ENCODE peak calls at places on chromosomes 2 and 18, in six cellular contexts. One of them, this sample, is unnamed.
A peak's percentile ranks its signal among the peaks of the same experiment; 100 is the strongest.

GRCh38 chr18:47175895-47176575 is at the start of gene IER3IP1:
- DNase-seq in ovary: peak; percentile 93
- DNase-seq in upper lobe of right lung: peak; percentile 95
- DNase-seq in transverse colon: peak; percentile 93
- DNase-seq in MM.1S: peak; percentile 90
- DNase-seq in AG04450: peak; percentile 78
- DNase-seq in this sample: peak; percentile 94

GRCh38 chr18:44180683-44181082 is 500.0 kb upstream of the SETBP1 start:
- DNase-seq in ovary: no peak
- DNase-seq in upper lobe of right lung: no peak
- DNase-seq in AG04450: no peak
- DNase-seq in MM.1S: no peak
- DNase-seq in transverse colon: no peak
- DNase-seq in this sample: no peak

GRCh38 chr2:27217173-27218121 is at the start of gene CAD:
- DNase-seq in ovary: peak; percentile 87
- DNase-seq in transverse colon: peak; percentile 90
- DNase-seq in MM.1S: peak; percentile 93
- DNase-seq in AG04450: peak; percentile 44
- DNase-seq in upper lobe of right lung: peak; percentile 95
- DNase-seq in this sample: peak; percentile 91

GRCh38 chr2:54556659-54557121 is 100.6 kb downstream of the SPTBN1 start:
- DNase-seq in transverse colon: no peak
- DNase-seq in ovary: no peak
- DNase-seq in MM.1S: no peak
- DNase-seq in upper lobe of right lung: no peak
- DNase-seq in AG04450: no peak
- DNase-seq in this sample: no peak

GRCh38 chr2:17309741-17310339 is 208.4 kb downstream of the RAD51AP2 start:
- DNase-seq in MM.1S: peak; percentile 79
- DNase-seq in ovary: no peak
- DNase-seq in upper lobe of right lung: no peak
- DNase-seq in transverse colon: peak; percentile 15
- DNase-seq in AG04450: no peak
- DNase-seq in this sample: no peak

GRCh38 chr2:26562811-26563645 is 78.1 kb downstream of the CIB4 start:
- DNase-seq in AG04450: no peak
- DNase-seq in MM.1S: no peak
- DNase-seq in transverse colon: peak; percentile 36
- DNase-seq in ovary: no peak
- DNase-seq in upper lobe of right lung: peak; percentile 65
- DNase-seq in this sample: peak; percentile 60

GRCh38 chr2:201058914-201059313 is 12.6 kb downstream of the HYCC2 start:
- DNase-seq in upper lobe of right lung: no peak
- DNase-seq in AG04450: no peak
- DNase-seq in transverse colon: peak; percentile 17
- DNase-seq in ovary: no peak
- DNase-seq in MM.1S: no peak
- DNase-seq in this sample: no peak

GRCh38 chr2:240796543-240797499 is 23.2 kb downstream of the KIF1A start:
- DNase-seq in AG04450: no peak
- DNase-seq in upper lobe of right lung: peak; percentile 38
- DNase-seq in ovary: peak; percentile 14
- DNase-seq in MM.1S: no peak
- DNase-seq in transverse colon: no peak
- DNase-seq in this sample: no peak

GRCh38 chr18:55318864-55319516 is 269.0 kb downstream of the TCF4 start:
- DNase-seq in AG04450: peak; percentile 37
- DNase-seq in MM.1S: no peak
- DNase-seq in ovary: no peak
- DNase-seq in upper lobe of right lung: no peak
- DNase-seq in transverse colon: no peak
- DNase-seq in this sample: no peak

GRCh38 chr18:12048010-12048826 is 45.4 kb upstream of the ANKRD62 start:
- DNase-seq in ovary: no peak
- DNase-seq in AG04450: no peak
- DNase-seq in MM.1S: no peak
- DNase-seq in transverse colon: no peak
- DNase-seq in upper lobe of right lung: no peak
- DNase-seq in this sample: no peak

GRCh38 chr18:57839942-57840381 is 36.8 kb upstream of the ATP8B1 start:
- DNase-seq in MM.1S: no peak
- DNase-seq in ovary: no peak
- DNase-seq in transverse colon: no peak
- DNase-seq in upper lobe of right lung: no peak
- DNase-seq in AG04450: peak; percentile 53
- DNase-seq in this sample: no peak

GRCh38 chr18:58223717-58224424 is 179.8 kb downstream of the NEDD4L start:
- DNase-seq in transverse colon: peak; percentile 66
- DNase-seq in upper lobe of right lung: peak; percentile 76
- DNase-seq in AG04450: peak; percentile 65
- DNase-seq in ovary: no peak
- DNase-seq in MM.1S: no peak
- DNase-seq in this sample: peak; percentile 71

GRCh38 chr2:222440670-222441422 is 16.5 kb downstream of the SGPP2 start:
- DNase-seq in AG04450: peak; percentile 21
- DNase-seq in upper lobe of right lung: no peak
- DNase-seq in ovary: no peak
- DNase-seq in MM.1S: no peak
- DNase-seq in transverse colon: no peak
- DNase-seq in this sample: no peak

GRCh38 chr2:171272039-171272438 is 111.3 kb upstream of the TLK1 start:
- DNase-seq in MM.1S: no peak
- DNase-seq in transverse colon: no peak
- DNase-seq in upper lobe of right lung: no peak
- DNase-seq in ovary: no peak
- DNase-seq in AG04450: peak; percentile 68
- DNase-seq in this sample: no peak

GRCh38 chr2:99819766-99820165 is 322.6 kb downstream of the AFF3 start:
- DNase-seq in AG04450: no peak
- DNase-seq in transverse colon: no peak
- DNase-seq in MM.1S: no peak
- DNase-seq in upper lobe of right lung: no peak
- DNase-seq in ovary: no peak
- DNase-seq in this sample: no peak

GRCh38 chr2:191927319-191927867 is 80.5 kb upstream of the CAVIN2 start:
- DNase-seq in MM.1S: no peak
- DNase-seq in transverse colon: peak; percentile 56
- DNase-seq in upper lobe of right lung: no peak
- DNase-seq in AG04450: no peak
- DNase-seq in ovary: peak; percentile 39
- DNase-seq in this sample: peak; percentile 76

DNA sequence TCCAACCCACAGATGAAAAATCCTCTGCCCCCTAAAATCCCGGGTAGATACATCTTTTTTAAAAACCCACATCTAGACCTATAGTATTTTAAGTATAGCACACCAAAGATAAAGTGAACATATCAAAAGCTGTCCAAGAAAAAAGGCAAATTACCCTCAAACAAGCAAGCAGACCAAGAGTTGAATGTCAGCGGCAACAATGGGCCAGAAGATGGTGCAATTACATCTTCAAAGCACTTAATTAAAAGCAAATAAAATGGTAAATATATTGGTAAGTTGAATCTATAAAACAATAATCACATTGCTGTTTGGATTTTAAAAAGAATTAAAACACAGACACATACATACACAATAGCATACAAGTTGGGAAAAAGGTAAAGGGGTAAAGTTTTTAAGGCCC is 98.5 kb downstream of the MYOM1 start:
- DNase-seq in ovary: no peak
- DNase-seq in AG04450: no peak
- DNase-seq in MM.1S: no peak
- DNase-seq in upper lobe of right lung: no peak
- DNase-seq in transverse colon: no peak
- DNase-seq in this sample: no peak
- TF ChIP-seq CTCF in ovary: no peak
- TF ChIP-seq CTCF in AG04450: peak; percentile 10
- TF ChIP-seq CTCF in MM.1S: no peak
- TF ChIP-seq CTCF in upper lobe of right lung: no peak
- TF ChIP-seq CTCF in transverse colon: no peak
- TF ChIP-seq CTCF in this sample: no peak

GRCh38 chr2:144547512-144547911 is 27.6 kb upstream of the ZEB2 start:
- DNase-seq in AG04450: no peak
- DNase-seq in MM.1S: no peak
- DNase-seq in upper lobe of right lung: no peak
- DNase-seq in ovary: no peak
- DNase-seq in transverse colon: no peak
- DNase-seq in this sample: no peak
- H3K4me3 ChIP-seq in AG04450: no peak overlapping the region
- H3K4me3 ChIP-seq in MM.1S: no peak overlapping the region
- H3K4me3 ChIP-seq in upper lobe of right lung: no peak overlapping the region
- H3K4me3 ChIP-seq in ovary: no peak overlapping the region
- H3K4me3 ChIP-seq in transverse colon: no peak overlapping the region
- H3K4me3 ChIP-seq in this sample: no peak overlapping the region

DNA sequence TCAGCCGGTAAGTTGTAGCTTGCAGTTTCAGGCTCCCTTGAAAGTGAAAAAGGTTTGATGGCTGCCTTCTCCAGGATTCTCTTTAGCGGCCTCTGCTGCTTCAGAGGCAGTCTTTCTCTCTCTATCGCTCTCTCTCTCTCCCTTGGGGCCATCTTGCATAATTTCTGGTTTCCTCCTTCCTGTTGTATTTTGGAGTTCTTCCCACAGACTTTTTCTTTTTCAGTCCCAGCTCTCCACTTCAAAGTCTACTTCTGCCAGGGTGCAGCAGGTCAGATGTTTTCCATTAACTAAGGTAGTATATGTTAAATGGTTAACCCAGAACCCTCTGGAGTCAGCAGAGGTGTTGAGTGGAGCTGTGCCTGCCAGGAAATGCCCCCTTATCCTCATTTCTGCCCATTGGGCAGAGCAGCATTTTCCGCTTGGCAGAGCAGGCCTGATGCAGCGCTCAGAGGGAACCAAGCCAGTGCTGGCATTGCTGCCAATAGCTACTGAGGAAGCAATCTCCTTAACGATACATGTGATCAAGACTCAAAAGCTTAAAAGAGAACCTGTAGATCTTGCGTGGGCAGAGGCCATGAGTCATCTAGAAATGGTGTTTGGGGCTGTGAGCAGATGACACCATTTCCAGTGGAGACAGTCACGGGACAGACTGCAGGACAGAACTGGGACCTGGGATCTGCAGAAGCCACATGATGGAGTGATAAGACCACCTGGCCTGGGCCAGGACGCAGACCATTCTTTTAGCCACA is 20.8 kb downstream of the DBI start:
- DNase-seq in AG04450: no peak
- DNase-seq in transverse colon: peak; percentile 55
- DNase-seq in MM.1S: peak; percentile 54
- DNase-seq in ovary: peak; percentile 60
- DNase-seq in upper lobe of right lung: peak; percentile 91
- DNase-seq in this sample: peak; percentile 71
- TF ChIP-seq CTCF in AG04450: peak; percentile 38
- TF ChIP-seq CTCF in transverse colon: no peak
- TF ChIP-seq CTCF in MM.1S: peak; percentile 37
- TF ChIP-seq CTCF in ovary: no peak
- TF ChIP-seq CTCF in upper lobe of right lung: peak; percentile 33
- TF ChIP-seq CTCF in this sample: no peak

DNA sequence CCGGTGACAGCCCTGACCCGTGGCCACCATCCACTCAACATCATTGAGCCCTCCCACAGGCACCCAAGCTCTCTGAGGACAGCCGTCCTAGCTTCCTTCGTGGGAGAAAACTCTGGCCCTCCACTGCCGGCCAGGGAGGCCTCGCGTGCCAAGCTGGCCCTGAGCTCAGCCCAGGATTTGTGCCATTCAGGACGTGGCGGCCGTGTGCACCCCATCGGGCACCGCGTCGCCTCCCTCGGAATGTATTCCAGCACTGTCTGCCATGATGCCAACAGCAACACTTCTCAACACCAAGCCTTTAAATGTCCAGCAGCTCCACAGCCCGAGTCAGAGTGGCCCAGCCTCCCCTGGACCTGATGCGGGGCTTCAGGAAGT is 35.7 kb downstream of the ZNF516 start:
- DNase-seq in upper lobe of right lung: peak; percentile 43
- DNase-seq in MM.1S: no peak
- DNase-seq in transverse colon: no peak
- DNase-seq in AG04450: no peak
- DNase-seq in ovary: no peak
- DNase-seq in this sample: no peak
- H3K4me3 ChIP-seq in upper lobe of right lung: no peak overlapping the region
- H3K4me3 ChIP-seq in MM.1S: no peak overlapping the region
- H3K4me3 ChIP-seq in transverse colon: no peak overlapping the region
- H3K4me3 ChIP-seq in AG04450: peak overlapping the region; percentile 35
- H3K4me3 ChIP-seq in ovary: peak overlapping the region; percentile 5
- H3K4me3 ChIP-seq in this sample: peak overlapping the region; percentile 36

GRCh38 chr2:39516347-39517101 is 79.4 kb upstream of the MAP4K3 start:
- DNase-seq in ovary: no peak
- DNase-seq in transverse colon: peak; percentile 29
- DNase-seq in MM.1S: no peak
- DNase-seq in AG04450: peak; percentile 46
- DNase-seq in upper lobe of right lung: no peak
- DNase-seq in this sample: no peak
- TF ChIP-seq CTCF in ovary: no peak
- TF ChIP-seq CTCF in transverse colon: no peak
- TF ChIP-seq CTCF in MM.1S: no peak
- TF ChIP-seq CTCF in AG04450: no peak
- TF ChIP-seq CTCF in upper lobe of right lung: no peak
- TF ChIP-seq CTCF in this sample: no peak

DNA sequence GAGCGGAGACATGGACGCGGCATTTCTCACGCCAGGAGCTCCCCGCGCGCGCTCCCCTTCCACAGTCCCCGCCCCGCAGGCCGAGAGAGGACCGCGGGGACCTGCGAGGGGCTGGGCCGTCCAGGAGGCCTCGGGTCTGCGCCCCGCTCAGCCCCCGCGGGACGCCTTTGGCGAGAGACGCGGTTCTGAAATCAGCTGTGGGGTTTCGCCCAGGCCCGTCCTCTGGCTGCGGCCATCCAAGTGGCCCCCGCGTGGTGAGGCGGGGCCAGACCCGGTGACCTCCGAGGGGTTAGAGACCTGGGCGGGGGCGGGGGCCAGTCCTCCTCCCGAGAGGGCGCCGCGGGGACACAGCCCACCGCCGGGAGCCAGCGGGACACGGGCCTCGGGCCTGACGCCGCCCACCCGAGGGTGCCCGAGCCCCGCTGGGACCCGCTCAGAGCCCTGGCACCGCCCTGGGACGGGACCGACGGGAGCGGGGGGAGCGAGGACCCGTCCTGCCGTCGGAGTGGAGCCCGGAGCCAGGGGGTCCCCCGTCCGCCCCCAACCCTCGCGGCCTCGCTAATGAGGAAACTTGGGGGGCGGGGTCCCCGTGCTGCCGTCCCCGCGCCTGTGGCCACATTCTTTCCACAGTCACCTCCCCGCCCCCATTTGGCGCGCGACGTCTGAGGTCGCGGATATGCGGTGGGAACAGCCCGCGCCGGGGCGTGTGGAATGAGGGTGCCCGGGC is 6.1 kb upstream of the SALL3 start:
- DNase-seq in AG04450: no peak
- DNase-seq in upper lobe of right lung: no peak
- DNase-seq in ovary: no peak
- DNase-seq in MM.1S: no peak
- DNase-seq in transverse colon: no peak
- DNase-seq in this sample: no peak
- H3K4me3 ChIP-seq in AG04450: no peak overlapping the region
- H3K4me3 ChIP-seq in upper lobe of right lung: no peak overlapping the region
- H3K4me3 ChIP-seq in ovary: no peak overlapping the region
- H3K4me3 ChIP-seq in MM.1S: no peak overlapping the region
- H3K4me3 ChIP-seq in transverse colon: no peak overlapping the region
- H3K4me3 ChIP-seq in this sample: no peak overlapping the region

GRCh38 chr18:7032537-7032936 is 85.1 kb downstream of the LAMA1 start:
- DNase-seq in AG04450: no peak
- DNase-seq in transverse colon: no peak
- DNase-seq in ovary: no peak
- DNase-seq in upper lobe of right lung: no peak
- DNase-seq in MM.1S: no peak
- DNase-seq in this sample: no peak
- TF ChIP-seq CTCF in AG04450: no peak
- TF ChIP-seq CTCF in transverse colon: no peak
- TF ChIP-seq CTCF in ovary: no peak
- TF ChIP-seq CTCF in upper lobe of right lung: no peak
- TF ChIP-seq CTCF in MM.1S: no peak
- TF ChIP-seq CTCF in this sample: no peak

This sample was measured in ascending aorta.